ENCODE peak calls at places on chromosomes 11 and 22, in seven cellular contexts. R is IMR-90, M is neuronal stem cell, B is mesenchymal stem cell, U is H9, N is H1, Z is trophoblast cell. A is an unnamed sample.
A peak's percentile ranks its signal among the peaks of the same experiment; 100 is the strongest.

GRCh38 chr11:128692750-128693578 is 908 bp upstream of the FLI1 start:
- DNase-seq in N (no peak), B (peak; percentile 80), Z (peak; percentile 20), U (peak; percentile 58), R (no peak), M (no peak), A (peak; percentile 76)

GRCh38 chr11:79087238-79087956 is 353.4 kb downstream of the TENM4 start:
- DNase-seq in N (peak; percentile 29), R (peak; percentile 62), U (no peak), M (peak; percentile 40), B (peak; percentile 60), Z (peak; percentile 16), A (peak; percentile 98)

GRCh38 chr11:134041791-134042696 is 26.8 kb upstream of the JAM3 start:
- DNase-seq in R (no peak), U (no peak), N (no peak), M (no peak), B (no peak), Z (no peak), A (no peak)

GRCh38 chr22:46366327-46366731 is 30.8 kb downstream of the TRMU start:
- DNase-seq in M (no peak), N (no peak), U (no peak), R (no peak), B (no peak), Z (no peak), A (no peak)

GRCh38 chr11:14022821-14023220 is 60.3 kb downstream of the SPON1 start:
- DNase-seq in R (no peak), U (no peak), Z (no peak), N (no peak), M (no peak), B (no peak), A (peak; percentile 54)

GRCh38 chr11:116931206-116931953 is 94.0 kb upstream of the APOA1 start:
- DNase-seq in R (peak; percentile 53), M (no peak), N (no peak), B (peak; percentile 15), Z (no peak), U (no peak), A (peak; percentile 76)

GRCh38 chr22:37639070-37639760 is at the start of gene SH3BP1:
- DNase-seq in N (no peak), U (peak; percentile 88), B (peak; percentile 37), R (no peak), M (no peak), Z (peak; percentile 79), A (peak; percentile 87)

GRCh38 chr11:77400775-77401469 is 73.0 kb downstream of the PAK1 start:
- DNase-seq in R (no peak), U (no peak), N (no peak), Z (no peak), B (no peak), M (no peak), A (no peak)

GRCh38 chr11:35061516-35062440 is 77.2 kb upstream of the CD44 start:
- DNase-seq in U (no peak), N (no peak), B (no peak), Z (no peak), M (no peak), R (no peak), A (no peak)

DNA sequence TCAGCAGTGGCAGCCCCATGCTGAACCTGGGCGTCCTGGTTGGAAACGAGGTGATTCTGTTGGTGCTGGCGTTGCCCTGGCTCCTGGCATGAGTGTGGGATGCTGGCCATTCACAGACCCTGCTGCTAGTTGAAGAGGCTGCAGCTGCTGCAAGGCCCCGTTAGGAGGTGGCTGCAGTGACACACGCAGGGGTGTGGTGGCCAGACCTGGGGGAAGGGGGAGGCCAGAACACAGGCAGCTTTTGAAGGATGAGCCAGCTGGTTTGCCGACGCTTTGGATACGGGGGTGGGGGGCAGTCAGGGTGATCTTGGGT is 77.2 kb downstream of the MORC2 start:
- DNase-seq in R (no peak), M (no peak), Z (no peak), N (no peak), U (no peak), B (no peak), A (no peak)
- H3K23ac ChIP-seq in R (no peak overlapping the region), M (peak overlapping the region; percentile 18), Z (no peak overlapping the region), N (no peak overlapping the region), U (no peak overlapping the region), B (no peak overlapping the region), A (no peak overlapping the region)

DNA sequence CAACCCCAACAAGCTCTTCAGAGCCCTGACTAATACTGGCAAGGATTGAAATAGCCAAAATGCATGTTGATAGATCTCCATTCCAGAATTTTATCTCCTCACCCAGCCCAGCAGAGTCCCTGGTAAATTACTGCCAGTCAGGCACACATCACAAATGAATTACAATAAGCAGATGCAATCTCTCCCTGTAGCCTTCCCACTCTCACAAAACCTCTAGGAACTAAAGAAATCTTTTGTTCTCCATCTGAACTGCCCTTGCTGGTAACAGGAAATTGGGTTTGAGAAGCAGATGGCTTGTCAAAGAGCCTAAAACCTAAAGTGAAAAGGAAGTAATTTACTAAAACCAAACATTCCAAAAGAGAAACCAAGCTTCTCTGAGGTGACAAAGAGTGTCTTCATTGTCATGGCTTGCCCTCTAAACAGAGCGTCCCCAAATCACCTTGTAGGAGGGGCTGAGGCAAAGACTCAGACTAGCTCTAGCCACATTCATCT is 59.5 kb downstream of the FAM168A start:
- DNase-seq in U (no peak), Z (no peak), M (peak; percentile 30), N (peak; percentile 3), B (no peak), R (no peak), A (peak; percentile 53)
- H2BK120ac ChIP-seq in U (no peak overlapping the region), Z (no peak overlapping the region), M (no peak overlapping the region), N (no peak overlapping the region), B (no peak overlapping the region), R (no peak overlapping the region), A (no peak overlapping the region)

DNA sequence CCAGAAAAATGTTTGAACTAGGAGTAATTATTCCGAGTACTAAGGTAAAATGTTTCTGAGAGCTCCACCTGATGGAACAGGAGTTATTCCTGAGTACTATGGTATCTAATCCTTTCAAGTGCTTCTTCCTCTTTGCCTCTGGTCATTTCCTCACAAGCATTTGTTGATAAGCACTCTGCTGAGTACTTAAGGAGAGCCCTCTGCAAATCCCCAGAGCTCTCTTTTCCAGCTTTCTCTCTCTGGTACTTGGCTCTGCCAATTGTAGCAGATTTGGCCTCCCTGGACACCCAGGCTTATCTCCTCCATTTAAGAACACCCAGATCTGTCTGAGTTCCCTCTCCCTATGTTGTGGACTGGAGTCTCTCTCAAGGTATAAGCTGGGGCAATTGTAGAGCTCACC is 457.0 kb downstream of the MN1 start:
- DNase-seq in B (no peak), Z (no peak), R (no peak), N (no peak), M (no peak), U (no peak), A (peak; percentile 61)
- H3K23ac ChIP-seq in B (no peak overlapping the region), Z (no peak overlapping the region), R (no peak overlapping the region), N (no peak overlapping the region), M (no peak overlapping the region), U (no peak overlapping the region), A (no peak overlapping the region)

GRCh38 chr22:22164541-22165272 is 79.9 kb upstream of the VPREB1 start:
- DNase-seq in B (no peak), M (no peak), U (no peak), Z (no peak), R (no peak), N (no peak), A (peak; percentile 25)
- H2BK120ac ChIP-seq in B (no peak overlapping the region), M (no peak overlapping the region), U (no peak overlapping the region), Z (no peak overlapping the region), R (no peak overlapping the region), N (no peak overlapping the region), A (no peak overlapping the region)

GRCh38 chr22:43388420-43388851 is 23.4 kb upstream of the MPPED1 start:
- DNase-seq in N (no peak), U (peak; percentile 90), R (peak; percentile 45), B (peak; percentile 59), M (peak; percentile 81), Z (peak; percentile 77), A (peak; percentile 71)
- H3K23ac ChIP-seq in N (no peak overlapping the region), U (no peak overlapping the region), R (no peak overlapping the region), B (no peak overlapping the region), M (no peak overlapping the region), Z (no peak overlapping the region), A (no peak overlapping the region)

DNA sequence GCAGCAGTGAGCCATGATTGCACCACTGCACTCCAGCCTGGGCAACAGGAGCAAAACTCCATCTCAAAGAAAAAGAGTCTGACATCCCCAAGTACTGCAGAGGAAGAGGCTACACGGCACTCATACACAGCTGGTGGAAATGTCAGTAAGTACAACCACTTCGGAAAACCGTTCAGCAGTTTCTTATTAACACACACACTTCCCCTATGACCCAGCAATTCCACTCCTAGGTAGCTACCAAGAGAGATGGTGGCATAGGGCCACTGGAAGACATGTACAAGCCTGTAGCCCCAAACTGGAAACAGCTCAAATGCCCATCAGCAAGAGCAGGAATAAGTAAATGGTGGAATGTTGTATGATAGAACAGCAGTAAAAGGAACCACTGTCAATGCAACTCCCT is 3.3 kb downstream of the DRAP1 start:
- DNase-seq in Z (no peak), B (no peak), N (no peak), R (no peak), U (no peak), M (no peak), A (no peak)
- H2BK120ac ChIP-seq in Z (no peak overlapping the region), B (no peak overlapping the region), N (no peak overlapping the region), R (no peak overlapping the region), U (no peak overlapping the region), M (no peak overlapping the region), A (no peak overlapping the region)

GRCh38 chr22:44342347-44342956 is 29.7 kb upstream of the SHISAL1 start:
- DNase-seq in U (no peak), B (no peak), M (no peak), N (no peak), R (no peak), Z (no peak), A (no peak)
- H3K23ac ChIP-seq in U (no peak overlapping the region), B (no peak overlapping the region), M (no peak overlapping the region), N (no peak overlapping the region), R (no peak overlapping the region), Z (no peak overlapping the region), A (no peak overlapping the region)

DNA sequence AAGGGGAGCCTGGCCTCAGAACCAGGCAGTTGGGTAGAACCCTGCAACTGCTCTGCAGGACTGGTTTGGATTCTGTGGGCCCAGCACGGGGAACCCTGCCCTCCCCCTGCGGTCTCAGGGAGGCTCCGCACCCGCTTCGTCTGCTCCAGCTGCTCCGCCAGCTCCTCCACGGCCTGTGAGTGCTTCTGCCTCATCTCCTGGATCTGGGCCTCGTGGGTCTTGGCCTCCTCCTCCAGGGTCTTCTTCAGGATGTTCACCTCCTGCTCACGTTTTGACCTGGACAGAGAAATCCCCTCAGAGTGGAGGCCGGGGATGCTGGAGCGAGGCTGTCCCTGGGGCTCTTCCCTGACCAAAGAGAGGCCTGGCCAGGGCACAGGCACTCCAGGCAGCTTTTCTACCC is 41.9 kb downstream of the APOL1 start:
- DNase-seq in Z (no peak), N (no peak), R (no peak), B (no peak), U (no peak), M (no peak), A (no peak)
- H2BK120ac ChIP-seq in Z (no peak overlapping the region), N (no peak overlapping the region), R (no peak overlapping the region), B (no peak overlapping the region), U (no peak overlapping the region), M (no peak overlapping the region), A (no peak overlapping the region)